ENCODE peak calls at places on chromosomes 3 and 15, in seven cellular contexts. One of them, this sample, is unnamed.

GRCh38 chr3:126316515-126316939 is 40.7 kb downstream of the KLF15 start:
- DNase-seq in coronary artery: no peak
- DNase-seq in left lung: no peak
- DNase-seq in A549: no peak
- DNase-seq in lower lobe of right lung: no peak
- DNase-seq in AG04450: no peak
- DNase-seq in uterus: no peak
- DNase-seq in this sample: no peak

GRCh38 chr15:70266412-70267089 is 168.8 kb upstream of the TLE3 start:
- DNase-seq in coronary artery: peak; percentile 86
- DNase-seq in left lung: peak; percentile 91
- DNase-seq in A549: no peak
- DNase-seq in lower lobe of right lung: peak; percentile 91
- DNase-seq in AG04450: no peak
- DNase-seq in uterus: peak; percentile 89
- DNase-seq in this sample: peak; percentile 50

GRCh38 chr3:188581791-188582190 is 427.8 kb downstream of the LPP start:
- DNase-seq in coronary artery: no peak
- DNase-seq in left lung: no peak
- DNase-seq in A549: no peak
- DNase-seq in lower lobe of right lung: no peak
- DNase-seq in AG04450: no peak
- DNase-seq in uterus: no peak
- DNase-seq in this sample: no peak

GRCh38 chr15:67105065-67105951 is 39.9 kb downstream of the SMAD3 start:
- DNase-seq in coronary artery: peak; percentile 90
- DNase-seq in left lung: no peak
- DNase-seq in A549: peak; percentile 97
- DNase-seq in lower lobe of right lung: no peak
- DNase-seq in AG04450: peak; percentile 97
- DNase-seq in uterus: peak; percentile 61
- DNase-seq in this sample: peak; percentile 63

GRCh38 chr15:68578175-68578959 is 426 bp upstream of the CORO2B start:
- DNase-seq in coronary artery: peak; percentile 88
- DNase-seq in left lung: peak; percentile 55
- DNase-seq in A549: no peak
- DNase-seq in lower lobe of right lung: peak; percentile 72
- DNase-seq in AG04450: no peak
- DNase-seq in uterus: peak; percentile 86
- DNase-seq in this sample: peak; percentile 43

GRCh38 chr3:125000661-125001060 is 55.1 kb downstream of the HEG1 start:
- DNase-seq in coronary artery: no peak
- DNase-seq in left lung: no peak
- DNase-seq in A549: no peak
- DNase-seq in lower lobe of right lung: no peak
- DNase-seq in AG04450: no peak
- DNase-seq in uterus: no peak
- DNase-seq in this sample: no peak

GRCh38 chr3:36944012-36944640 is 728 bp downstream of the TRANK1 start:
- DNase-seq in coronary artery: peak; percentile 81
- DNase-seq in left lung: peak; percentile 60
- DNase-seq in A549: peak; percentile 44
- DNase-seq in lower lobe of right lung: peak; percentile 72
- DNase-seq in AG04450: no peak
- DNase-seq in uterus: peak; percentile 62
- DNase-seq in this sample: peak; percentile 75

GRCh38 chr3:123568875-123569274 is 16.0 kb downstream of the HACD2 start:
- DNase-seq in coronary artery: no peak
- DNase-seq in left lung: no peak
- DNase-seq in A549: no peak
- DNase-seq in lower lobe of right lung: no peak
- DNase-seq in AG04450: no peak
- DNase-seq in uterus: no peak
- DNase-seq in this sample: no peak

GRCh38 chr3:31793040-31793439 is 188.0 kb downstream of the OSBPL10 start:
- DNase-seq in coronary artery: no peak
- DNase-seq in left lung: no peak
- DNase-seq in A549: no peak
- DNase-seq in lower lobe of right lung: no peak
- DNase-seq in AG04450: no peak
- DNase-seq in uterus: no peak
- DNase-seq in this sample: no peak

GRCh38 chr3:10437272-10437994 is 68.0 kb downstream of the ATP2B2 start:
- DNase-seq in coronary artery: no peak
- DNase-seq in left lung: no peak
- DNase-seq in A549: no peak
- DNase-seq in lower lobe of right lung: no peak
- DNase-seq in AG04450: peak; percentile 29
- DNase-seq in uterus: no peak
- DNase-seq in this sample: peak; percentile 8

GRCh38 chr3:7759630-7760029 is 742.0 kb upstream of the LMCD1 start:
- DNase-seq in coronary artery: no peak
- DNase-seq in left lung: no peak
- DNase-seq in A549: no peak
- DNase-seq in lower lobe of right lung: no peak
- DNase-seq in AG04450: no peak
- DNase-seq in uterus: no peak
- DNase-seq in this sample: peak; percentile 6

GRCh38 chr3:90129710-90130109 is 1022.3 kb downstream of the EPHA3 start:
- DNase-seq in coronary artery: no peak
- DNase-seq in left lung: no peak
- DNase-seq in A549: no peak
- DNase-seq in lower lobe of right lung: no peak
- DNase-seq in AG04450: no peak
- DNase-seq in uterus: no peak
- DNase-seq in this sample: no peak

GRCh38 chr15:100869151-100869999 is 10.3 kb upstream of the ALDH1A3 start:
- DNase-seq in coronary artery: no peak
- DNase-seq in left lung: no peak
- DNase-seq in A549: no peak
- DNase-seq in lower lobe of right lung: no peak
- DNase-seq in AG04450: no peak
- DNase-seq in uterus: no peak
- DNase-seq in this sample: no peak

GRCh38 chr3:13158871-13159270 is 85.6 kb upstream of the IQSEC1 start:
- DNase-seq in coronary artery: no peak
- DNase-seq in left lung: no peak
- DNase-seq in A549: no peak
- DNase-seq in lower lobe of right lung: no peak
- DNase-seq in AG04450: no peak
- DNase-seq in uterus: no peak
- DNase-seq in this sample: no peak

GRCh38 chr3:10968390-10968789 is 24.2 kb upstream of the SLC6A1 start:
- DNase-seq in coronary artery: no peak
- DNase-seq in left lung: no peak
- DNase-seq in A549: no peak
- DNase-seq in lower lobe of right lung: no peak
- DNase-seq in AG04450: no peak
- DNase-seq in uterus: no peak
- DNase-seq in this sample: no peak

GRCh38 chr15:40322531-40323238 is 807 bp upstream of the INAFM2 start:
- DNase-seq in coronary artery: no peak
- DNase-seq in left lung: no peak
- DNase-seq in A549: no peak
- DNase-seq in lower lobe of right lung: no peak
- DNase-seq in AG04450: no peak
- DNase-seq in uterus: no peak
- DNase-seq in this sample: peak; percentile 41

GRCh38 chr3:10164546-10165393 is at the start of gene IRAK2:
- DNase-seq in coronary artery: peak; percentile 85
- DNase-seq in left lung: peak; percentile 84
- DNase-seq in A549: peak; percentile 68
- DNase-seq in lower lobe of right lung: peak; percentile 88
- DNase-seq in AG04450: no peak
- DNase-seq in uterus: peak; percentile 71
- DNase-seq in this sample: peak; percentile 71

GRCh38 chr3:94162700-94163099 is 99.8 kb downstream of the NSUN3 start:
- DNase-seq in coronary artery: no peak
- DNase-seq in left lung: no peak
- DNase-seq in A549: peak; percentile 33
- DNase-seq in lower lobe of right lung: no peak
- DNase-seq in AG04450: no peak
- DNase-seq in uterus: no peak
- DNase-seq in this sample: no peak

GRCh38 chr15:36694574-36694973 is 115.1 kb downstream of the CDIN1 start:
- DNase-seq in coronary artery: no peak
- DNase-seq in left lung: no peak
- DNase-seq in A549: no peak
- DNase-seq in lower lobe of right lung: no peak
- DNase-seq in AG04450: no peak
- DNase-seq in uterus: no peak
- DNase-seq in this sample: no peak

GRCh38 chr3:145648396-145648795 is 512.6 kb downstream of the PLOD2 start:
- DNase-seq in coronary artery: no peak
- DNase-seq in left lung: no peak
- DNase-seq in A549: no peak
- DNase-seq in lower lobe of right lung: no peak
- DNase-seq in AG04450: no peak
- DNase-seq in uterus: no peak
- DNase-seq in this sample: no peak

GRCh38 chr3:45273681-45274515 is 47.8 kb upstream of the TMEM158 start:
- DNase-seq in coronary artery: no peak
- DNase-seq in left lung: peak; percentile 34
- DNase-seq in A549: no peak
- DNase-seq in lower lobe of right lung: no peak
- DNase-seq in AG04450: no peak
- DNase-seq in uterus: no peak
- DNase-seq in this sample: no peak

GRCh38 chr3:194826594-194826993 is 140.9 kb downstream of the FAM43A start:
- DNase-seq in coronary artery: no peak
- DNase-seq in left lung: no peak
- DNase-seq in A549: no peak
- DNase-seq in lower lobe of right lung: no peak
- DNase-seq in AG04450: no peak
- DNase-seq in uterus: no peak
- DNase-seq in this sample: no peak

GRCh38 chr3:194824676-194825075 is 139.0 kb downstream of the FAM43A start:
- DNase-seq in coronary artery: no peak
- DNase-seq in left lung: no peak
- DNase-seq in A549: no peak
- DNase-seq in lower lobe of right lung: no peak
- DNase-seq in AG04450: no peak
- DNase-seq in uterus: no peak
- DNase-seq in this sample: no peak

GRCh38 chr3:194827486-194827885 is 141.8 kb downstream of the FAM43A start:
- DNase-seq in coronary artery: no peak
- DNase-seq in left lung: no peak
- DNase-seq in A549: no peak
- DNase-seq in lower lobe of right lung: no peak
- DNase-seq in AG04450: no peak
- DNase-seq in uterus: no peak
- DNase-seq in this sample: no peak

GRCh38 chr3:194828126-194828525 is 142.4 kb downstream of the FAM43A start:
- DNase-seq in coronary artery: no peak
- DNase-seq in left lung: no peak
- DNase-seq in A549: no peak
- DNase-seq in lower lobe of right lung: no peak
- DNase-seq in AG04450: no peak
- DNase-seq in uterus: no peak
- DNase-seq in this sample: no peak

DNA sequence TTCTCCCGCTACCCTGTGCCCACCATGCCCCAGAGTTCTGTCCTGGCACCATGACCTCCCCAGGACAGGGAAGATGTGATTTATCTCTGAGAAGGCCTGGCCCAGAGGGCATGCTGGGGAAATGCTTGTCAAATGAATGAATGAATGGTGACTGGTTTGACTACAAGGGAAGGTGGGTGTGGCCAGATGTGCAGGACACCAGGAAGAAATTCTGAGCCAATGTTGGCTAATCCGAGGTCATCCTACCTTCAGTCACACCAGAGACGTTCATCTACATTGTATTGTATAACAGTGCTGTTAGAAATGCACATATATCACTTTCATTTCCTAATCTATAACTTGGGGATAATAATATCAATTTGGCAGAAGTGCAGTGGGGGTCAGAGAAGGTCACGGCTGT is 138.4 kb downstream of the FAM43A start:
- DNase-seq in coronary artery: no peak
- DNase-seq in left lung: no peak
- DNase-seq in A549: no peak
- DNase-seq in lower lobe of right lung: no peak
- DNase-seq in AG04450: no peak
- DNase-seq in uterus: no peak
- DNase-seq in this sample: no peak
- H3K27ac ChIP-seq in coronary artery: no peak overlapping the region
- H3K27ac ChIP-seq in left lung: no peak overlapping the region
- H3K27ac ChIP-seq in A549: no peak overlapping the region
- H3K27ac ChIP-seq in lower lobe of right lung: no peak overlapping the region
- H3K27ac ChIP-seq in AG04450: no peak overlapping the region
- H3K27ac ChIP-seq in uterus: no peak overlapping the region
- H3K27ac ChIP-seq in this sample: no peak overlapping the region

DNA sequence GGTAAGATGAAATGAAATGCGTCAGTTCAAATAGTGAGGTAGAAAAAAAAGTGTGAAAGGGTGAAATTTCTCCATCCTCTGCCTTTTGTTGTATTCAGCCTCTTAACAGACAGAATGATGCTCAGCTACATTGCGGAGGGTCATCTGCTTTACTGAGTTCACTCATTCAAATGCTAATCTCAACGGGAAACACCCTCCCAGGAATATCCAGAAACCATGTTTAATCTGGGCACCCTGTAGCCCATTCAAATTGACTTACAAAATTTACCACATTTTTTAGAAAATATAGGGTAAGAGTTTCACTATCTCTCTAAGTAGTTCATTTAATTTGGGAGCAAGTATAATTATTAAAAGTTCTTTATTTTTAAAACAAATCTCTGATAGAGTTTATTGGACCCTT is 42.9 kb downstream of the C3orf38 start:
- DNase-seq in coronary artery: no peak
- DNase-seq in left lung: no peak
- DNase-seq in A549: no peak
- DNase-seq in lower lobe of right lung: no peak
- DNase-seq in AG04450: no peak
- DNase-seq in uterus: no peak
- DNase-seq in this sample: no peak
- H3K4me3 ChIP-seq in coronary artery: no peak overlapping the region
- H3K4me3 ChIP-seq in left lung: no peak overlapping the region
- H3K4me3 ChIP-seq in A549: no peak overlapping the region
- H3K4me3 ChIP-seq in lower lobe of right lung: no peak overlapping the region
- H3K4me3 ChIP-seq in AG04450: no peak overlapping the region
- H3K4me3 ChIP-seq in uterus: no peak overlapping the region
- H3K4me3 ChIP-seq in this sample: no peak overlapping the region

DNA sequence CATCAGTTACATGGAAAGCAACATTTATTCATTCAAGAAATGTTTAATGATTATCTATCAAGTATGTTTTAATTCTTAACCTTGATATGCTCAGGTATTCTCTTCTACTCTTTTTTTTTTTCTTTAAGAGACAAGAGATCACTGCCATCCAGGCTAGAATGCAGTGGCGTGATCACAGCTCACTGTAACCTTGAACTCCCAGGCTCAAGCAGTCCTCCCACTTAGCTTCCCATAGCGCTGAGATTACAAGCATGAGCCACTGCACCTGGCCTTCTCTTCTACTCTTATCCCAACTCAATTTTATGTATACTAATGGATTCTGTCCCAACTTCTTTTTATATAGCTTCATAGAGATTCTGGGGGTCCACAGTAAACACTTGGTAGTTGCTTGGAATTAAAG is 50.9 kb downstream of the SETD2 start:
- DNase-seq in coronary artery: no peak
- DNase-seq in left lung: no peak
- DNase-seq in A549: no peak
- DNase-seq in lower lobe of right lung: no peak
- DNase-seq in AG04450: no peak
- DNase-seq in uterus: no peak
- DNase-seq in this sample: no peak
- H3K27ac ChIP-seq in coronary artery: no peak overlapping the region
- H3K27ac ChIP-seq in left lung: no peak overlapping the region
- H3K27ac ChIP-seq in A549: no peak overlapping the region
- H3K27ac ChIP-seq in lower lobe of right lung: no peak overlapping the region
- H3K27ac ChIP-seq in AG04450: peak overlapping the region; percentile 62
- H3K27ac ChIP-seq in uterus: no peak overlapping the region
- H3K27ac ChIP-seq in this sample: no peak overlapping the region

GRCh38 chr3:32817195-32817560 is 619 bp upstream of the TRIM71 start:
- DNase-seq in coronary artery: no peak
- DNase-seq in left lung: no peak
- DNase-seq in A549: no peak
- DNase-seq in lower lobe of right lung: no peak
- DNase-seq in AG04450: no peak
- DNase-seq in uterus: no peak
- DNase-seq in this sample: no peak
- H3K4me3 ChIP-seq in coronary artery: peak overlapping the region; percentile 64
- H3K4me3 ChIP-seq in left lung: peak overlapping the region; percentile 63
- H3K4me3 ChIP-seq in A549: peak overlapping the region; percentile 49
- H3K4me3 ChIP-seq in lower lobe of right lung: peak overlapping the region; percentile 59
- H3K4me3 ChIP-seq in AG04450: no peak overlapping the region
- H3K4me3 ChIP-seq in uterus: no peak overlapping the region
- H3K4me3 ChIP-seq in this sample: no peak overlapping the region